ENCODE peak calls at places on chromosome 19, in six cellular contexts. S is heart right ventricle, K is gastrocnemius medialis, G is PC-9, M is left ventricle myocardium inferior, N is IMR-90. U is an unnamed sample.

GRCh38 chr19:30387311-30388115 is 15.3 kb downstream of the ZNF536 start:
- DNase-seq in G (no peak), K (no peak), S (peak; percentile 19), M (peak; percentile 32), N (no peak), U (no peak)

GRCh38 chr19:28656644-28657043 is 556.3 kb downstream of the UQCRFS1 start:
- DNase-seq in M (no peak), G (no peak), N (no peak), K (no peak), S (no peak), U (no peak)

GRCh38 chr19:50415661-50416033 is 3.1 kb upstream of the SPIB start:
- DNase-seq in N (no peak), G (no peak), M (peak; percentile 27), K (no peak), S (no peak), U (no peak)

GRCh38 chr19:11499890-11500420 is 5.7 kb downstream of the ZNF653 start:
- DNase-seq in G (no peak), N (no peak), K (no peak), M (no peak), S (no peak), U (no peak)

GRCh38 chr19:30596813-30597399 is 224.7 kb downstream of the ZNF536 start:
- DNase-seq in N (no peak), S (no peak), G (no peak), M (no peak), K (no peak), U (peak; percentile 67)

GRCh38 chr19:55473613-55474012 is 2.8 kb upstream of the ZNF628 start:
- DNase-seq in N (no peak), G (no peak), S (no peak), M (no peak), K (no peak), U (no peak)

GRCh38 chr19:24052811-24053210 is 34.2 kb upstream of the ZNF254 start:
- DNase-seq in S (no peak), G (no peak), N (peak; percentile 59), K (no peak), M (no peak), U (no peak)

GRCh38 chr19:4088975-4089374 is 22.3 kb upstream of the ZBTB7A start:
- DNase-seq in G (no peak), K (no peak), N (no peak), M (no peak), S (no peak), U (peak; percentile 5)

GRCh38 chr19:34853369-34853768 is 73.3 kb upstream of the ZNF30 start:
- DNase-seq in M (no peak), G (no peak), K (no peak), N (no peak), S (no peak), U (no peak)
- H3K9me3 ChIP-seq in M (no peaks in the 10 kb centered on the region), G (no peaks in the 10 kb centered on the region), K (no peaks in the 10 kb centered on the region), N (peaks cover 1% of the 10 kb centered on the region), S (peaks cover 9% of the 10 kb centered on the region), U (no peaks in the 10 kb centered on the region)

GRCh38 chr19:5973867-5974635 is 3.9 kb downstream of the RANBP3 start:
- DNase-seq in G (no peak), N (no peak), K (no peak), S (no peak), M (no peak), U (no peak)
- H3K4me1 ChIP-seq in G (peaks cover 16% of the 10 kb centered on the region), N (peaks cover 15% of the 10 kb centered on the region), K (peaks cover 58% of the 10 kb centered on the region), S (peaks cover 70% of the 10 kb centered on the region), M (peaks cover 86% of the 10 kb centered on the region), U (peaks cover 14% of the 10 kb centered on the region)

GRCh38 chr19:49362048-49362925 is at the start of gene TEAD2:
- DNase-seq in G (peak; percentile 66), M (peak; percentile 86), K (peak; percentile 39), S (peak; percentile 90), N (peak; percentile 47), U (peak; percentile 91)
- H3K27me3 ChIP-seq in G (no peaks in the 10 kb centered on the region), M (no peaks in the 10 kb centered on the region), K (peaks cover 5% of the 10 kb centered on the region), S (no peaks in the 10 kb centered on the region), N (no peaks in the 10 kb centered on the region), U (no peaks in the 10 kb centered on the region)

GRCh38 chr19:1041835-1042685 is 2.2 kb downstream of the ABCA7 start:
- DNase-seq in S (no peak), G (no peak), K (peak; percentile 95), N (no peak), M (no peak), U (no peak)
- H3K9me3 ChIP-seq in S (no peaks in the 10 kb centered on the region), G (no peaks in the 10 kb centered on the region), K (no peaks in the 10 kb centered on the region), N (no peaks in the 10 kb centered on the region), M (no peaks in the 10 kb centered on the region), U (no peaks in the 10 kb centered on the region)

GRCh38 chr19:8192227-8192820 is 16.8 kb upstream of the CERS4 start:
- DNase-seq in M (no peak), G (no peak), S (no peak), K (no peak), N (no peak), U (no peak)

GRCh38 chr19:8194528-8195275 is 14.5 kb upstream of the CERS4 start:
- DNase-seq in N (no peak), S (no peak), K (no peak), G (no peak), M (no peak), U (no peak)

GRCh38 chr19:8196271-8196908 is 12.8 kb upstream of the CERS4 start:
- DNase-seq in G (no peak), S (no peak), M (no peak), N (no peak), K (no peak), U (no peak)
- H3K4me1 ChIP-seq in G (no peaks in the 10 kb centered on the region), S (peaks cover 15% of the 10 kb centered on the region), M (peaks cover 16% of the 10 kb centered on the region), N (peaks cover 2% of the 10 kb centered on the region), K (no peaks in the 10 kb centered on the region), U (no peaks in the 10 kb centered on the region)

GRCh38 chr19:39085392-39085791 is 1.2 kb downstream of the ACP7 start:
- DNase-seq in K (no peak), M (no peak), G (no peak), S (no peak), N (no peak), U (no peak)
- H3K27me3 ChIP-seq in K (peaks cover 47% of the 10 kb centered on the region), M (peaks cover 99% of the 10 kb centered on the region), G (no peaks in the 10 kb centered on the region), S (peaks cover 61% of the 10 kb centered on the region), N (peaks cover 55% of the 10 kb centered on the region), U (peaks cover 35% of the 10 kb centered on the region)

GRCh38 chr19:41505105-41505504 is 62.1 kb downstream of the ERICH4 start:
- DNase-seq in M (no peak), G (no peak), N (no peak), S (no peak), K (no peak), U (no peak)

GRCh38 chr19:41501854-41502253 is 58.9 kb downstream of the ERICH4 start:
- DNase-seq in N (no peak), G (no peak), M (no peak), S (no peak), K (no peak), U (no peak)

GRCh38 chr19:41499899-41500298 is 56.9 kb downstream of the ERICH4 start:
- DNase-seq in S (no peak), G (no peak), N (no peak), K (no peak), M (no peak), U (no peak)

GRCh38 chr19:41495589-41495988 is 52.6 kb downstream of the ERICH4 start:
- DNase-seq in G (no peak), M (no peak), N (no peak), S (no peak), K (no peak), U (no peak)

DNA sequence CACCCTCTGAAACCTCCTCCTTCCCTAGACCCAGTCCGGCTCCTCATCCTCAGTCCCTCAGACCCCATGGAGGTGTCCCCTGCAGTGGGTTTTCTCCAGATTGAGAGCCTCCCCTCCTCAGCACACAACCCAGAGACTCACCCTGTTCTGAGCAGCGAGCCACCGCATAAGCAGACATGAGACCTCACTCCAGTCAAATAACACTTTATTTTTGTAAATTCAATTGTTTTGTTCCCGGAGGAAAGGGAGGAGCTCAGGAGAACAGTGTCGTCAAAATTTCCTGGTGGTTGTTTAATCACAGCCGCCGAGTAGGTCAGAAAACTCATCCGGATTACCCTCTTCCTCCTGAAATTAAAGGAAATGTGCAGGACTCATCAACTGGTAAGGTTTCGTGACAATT is 57.5 kb downstream of the ERICH4 start:
- DNase-seq in G (no peak), M (no peak), N (no peak), K (no peak), S (no peak), U (no peak)
- H3K9me3 ChIP-seq in G (no peaks in the 10 kb centered on the region), M (peaks cover 6% of the 10 kb centered on the region), N (no peaks in the 10 kb centered on the region), K (no peaks in the 10 kb centered on the region), S (no peaks in the 10 kb centered on the region), U (no peaks in the 10 kb centered on the region)

GRCh38 chr19:41902594-41902993 is 19.6 kb downstream of the ARHGEF1 start:
- DNase-seq in S (no peak), N (no peak), M (no peak), K (no peak), G (no peak), U (no peak)

GRCh38 chr19:41906271-41906670 is 22.0 kb downstream of the ERFL start:
- DNase-seq in M (no peak), G (no peak), K (no peak), S (no peak), N (no peak), U (no peak)

GRCh38 chr19:41903161-41903953 is 20.4 kb downstream of the ARHGEF1 start:
- DNase-seq in N (no peak), G (no peak), S (no peak), M (no peak), K (no peak), U (no peak)

GRCh38 chr19:41905273-41906002 is 22.5 kb downstream of the ARHGEF1 start:
- DNase-seq in M (no peak), G (no peak), K (no peak), N (no peak), S (no peak), U (no peak)

DNA sequence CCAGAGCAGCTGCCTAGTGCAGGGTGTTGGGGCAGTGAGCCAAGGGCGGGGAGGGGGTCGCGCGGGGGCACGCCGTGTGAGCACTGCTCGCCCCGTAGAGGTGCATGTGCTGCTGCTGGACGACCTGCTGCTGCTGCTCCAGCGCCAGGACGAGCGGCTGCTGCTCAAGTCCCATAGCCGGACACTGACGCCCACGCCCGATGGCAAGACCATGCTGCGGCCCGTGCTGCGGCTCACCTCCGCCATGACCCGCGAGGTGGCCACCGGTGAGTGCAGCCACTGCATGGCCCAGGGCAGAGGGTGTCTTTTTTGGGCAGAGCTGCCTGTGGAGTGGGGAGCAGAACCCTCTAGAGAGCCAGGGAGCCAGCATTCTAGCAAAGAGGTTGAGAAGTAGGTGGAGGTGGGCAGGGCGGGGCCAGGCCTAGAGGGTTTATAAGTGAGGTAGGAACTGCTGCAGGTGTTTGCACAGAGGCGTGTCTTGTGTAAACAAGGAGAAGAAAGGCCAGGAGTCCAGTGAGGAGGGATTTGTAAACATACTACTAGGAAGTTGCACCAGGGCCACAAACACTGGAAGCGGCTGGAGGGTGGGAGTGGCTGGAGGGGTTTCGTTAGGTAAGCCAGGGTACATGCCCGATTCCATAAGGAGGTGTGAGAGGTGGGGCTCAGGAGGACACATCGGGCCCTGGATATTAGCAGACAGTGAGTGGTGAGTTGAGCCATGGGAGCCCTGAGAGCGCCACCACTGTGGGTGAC is 21.3 kb downstream of the ARHGEF1 start:
- DNase-seq in K (no peak), N (no peak), S (no peak), M (no peak), G (peak; percentile 78), U (no peak)
- H3K4me1 ChIP-seq in K (no peaks in the 10 kb centered on the region), N (no peaks in the 10 kb centered on the region), S (no peaks in the 10 kb centered on the region), M (no peaks in the 10 kb centered on the region), G (peaks cover 19% of the 10 kb centered on the region), U (no peaks in the 10 kb centered on the region)

U was measured in HAP-1.